ENCODE peak calls at places on chromosomes 7 and 10, in nine cellular contexts. N is tibial nerve, X is prostate gland, O is aorta, H is GM12878, U is endothelial cell of umbilical vein, T is IMR-90, P is lower leg skin, E is bronchial epithelial cell. A is an unnamed sample.

GRCh38 chr10:31278279-31278941 is 40.6 kb upstream of the ZEB1 start:
- DNase-seq in X (no peak), E (no peak), N (no peak), H (no peak), U (peak; percentile 95), T (peak; percentile 42), O (no peak), P (no peak), A (no peak)

GRCh38 chr7:151390594-151391357 is 19.1 kb downstream of the WDR86 start:
- DNase-seq in U (no peak), N (no peak), O (no peak), T (no peak), X (no peak), H (no peak), P (no peak), E (no peak), A (peak; percentile 10)

GRCh38 chr10:117541405-117541908 is 1.1 kb upstream of the EMX2 start:
- DNase-seq in E (no peak), T (no peak), O (no peak), H (no peak), P (peak; percentile 98), N (no peak), X (no peak), U (no peak), A (no peak)

GRCh38 chr10:93464826-93465388 is 17.2 kb downstream of the MYOF start:
- DNase-seq in P (no peak), H (no peak), U (peak; percentile 49), O (no peak), N (no peak), T (no peak), X (no peak), E (peak; percentile 76), A (no peak)

GRCh38 chr7:132206594-132206993 is 369.7 kb downstream of the PLXNA4 start:
- DNase-seq in X (no peak), P (no peak), N (no peak), U (no peak), H (no peak), O (no peak), E (no peak), T (no peak), A (no peak)

GRCh38 chr7:23687011-23687410 is 7.0 kb downstream of the FAM221A start:
- DNase-seq in X (peak; percentile 28), P (no peak), N (no peak), H (no peak), T (peak; percentile 43), E (peak; percentile 21), O (no peak), U (no peak), A (no peak)

GRCh38 chr10:104925232-104925851 is 284.3 kb downstream of the SORCS3 start:
- DNase-seq in O (no peak), P (no peak), H (no peak), X (peak; percentile 9), N (peak; percentile 53), T (no peak), E (peak; percentile 41), U (no peak), A (peak; percentile 16)

GRCh38 chr10:123550680-123551096 is 115.5 kb upstream of the GPR26 start:
- DNase-seq in H (no peak), O (no peak), U (no peak), P (peak; percentile 58), N (no peak), E (no peak), T (no peak), X (no peak), A (no peak)

GRCh38 chr10:26430641-26431163 is 7.4 kb upstream of the APBB1IP start:
- DNase-seq in U (no peak), X (no peak), T (no peak), P (no peak), H (peak; percentile 91), E (no peak), N (peak; percentile 33), O (no peak), A (no peak)

GRCh38 chr10:104937528-104937927 is 296.4 kb downstream of the SORCS3 start:
- DNase-seq in U (no peak), E (peak; percentile 79), P (no peak), H (no peak), T (peak; percentile 7), X (no peak), O (no peak), N (no peak), A (no peak)

GRCh38 chr7:55365103-55365679 is at the start of gene LANCL2:
- DNase-seq in U (peak; percentile 62), O (no peak), E (peak; percentile 15), T (peak; percentile 16), H (no peak), P (peak; percentile 87), N (peak; percentile 9), X (peak; percentile 36), A (no peak)

GRCh38 chr7:117132385-117133120 is 179.3 kb downstream of the ST7 start:
- DNase-seq in N (no peak), H (no peak), P (no peak), O (no peak), E (peak; percentile 98), U (peak; percentile 74), X (no peak), T (peak; percentile 92), A (no peak)

GRCh38 chr7:157682064-157682945 is 345.5 kb downstream of the DNAJB6 start:
- DNase-seq in T (no peak), H (no peak), E (no peak), U (no peak), N (no peak), X (no peak), O (no peak), P (peak; percentile 29), A (no peak)

GRCh38 chr10:29304259-29305030 is 15.6 kb downstream of the LYZL1 start:
- DNase-seq in P (peak; percentile 88), E (peak; percentile 51), X (peak; percentile 64), H (no peak), O (no peak), T (peak; percentile 70), N (peak; percentile 90), U (peak; percentile 79), A (peak; percentile 26)

GRCh38 chr10:114364726-114365125 is 39.6 kb downstream of the AFAP1L2 start:
- DNase-seq in T (no peak), N (no peak), P (no peak), H (no peak), X (no peak), O (no peak), E (no peak), U (no peak), A (no peak)

GRCh38 chr10:124287071-124287685 is 131.5 kb downstream of the OAT start:
- DNase-seq in X (no peak), N (no peak), P (peak; percentile 83), U (no peak), E (no peak), H (no peak), T (no peak), O (peak; percentile 53), A (peak; percentile 3)

DNA sequence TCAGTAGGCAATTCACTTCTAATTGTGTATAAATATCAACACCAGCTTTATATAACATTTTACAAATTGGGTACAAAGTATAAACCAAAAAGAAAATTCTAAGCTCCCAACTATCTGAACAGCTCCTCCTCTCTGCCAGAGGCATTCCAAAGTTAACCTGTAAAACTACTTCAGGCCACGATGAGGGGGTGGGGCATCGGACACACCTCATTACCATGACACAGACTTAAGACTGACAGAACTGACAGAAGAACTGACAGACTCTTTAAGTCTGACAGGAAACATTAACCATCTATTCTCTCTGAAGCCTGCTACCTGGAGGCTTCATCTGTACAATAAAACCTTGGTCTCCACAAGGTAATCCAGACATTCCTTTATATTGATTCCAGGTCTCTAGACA is 12.3 kb downstream of the ESYT2 start:
- DNase-seq in U (no peak), H (no peak), X (no peak), E (peak; percentile 85), T (no peak), N (no peak), P (peak; percentile 88), O (no peak), A (no peak)
- H3K4me3 ChIP-seq in U (no peak overlapping the region), H (no peak overlapping the region), X (no peak overlapping the region), E (no peak overlapping the region), T (no peak overlapping the region), N (no peak overlapping the region), P (no peak overlapping the region), O (peak overlapping the region; percentile 10), A (peak overlapping the region; percentile 51)

DNA sequence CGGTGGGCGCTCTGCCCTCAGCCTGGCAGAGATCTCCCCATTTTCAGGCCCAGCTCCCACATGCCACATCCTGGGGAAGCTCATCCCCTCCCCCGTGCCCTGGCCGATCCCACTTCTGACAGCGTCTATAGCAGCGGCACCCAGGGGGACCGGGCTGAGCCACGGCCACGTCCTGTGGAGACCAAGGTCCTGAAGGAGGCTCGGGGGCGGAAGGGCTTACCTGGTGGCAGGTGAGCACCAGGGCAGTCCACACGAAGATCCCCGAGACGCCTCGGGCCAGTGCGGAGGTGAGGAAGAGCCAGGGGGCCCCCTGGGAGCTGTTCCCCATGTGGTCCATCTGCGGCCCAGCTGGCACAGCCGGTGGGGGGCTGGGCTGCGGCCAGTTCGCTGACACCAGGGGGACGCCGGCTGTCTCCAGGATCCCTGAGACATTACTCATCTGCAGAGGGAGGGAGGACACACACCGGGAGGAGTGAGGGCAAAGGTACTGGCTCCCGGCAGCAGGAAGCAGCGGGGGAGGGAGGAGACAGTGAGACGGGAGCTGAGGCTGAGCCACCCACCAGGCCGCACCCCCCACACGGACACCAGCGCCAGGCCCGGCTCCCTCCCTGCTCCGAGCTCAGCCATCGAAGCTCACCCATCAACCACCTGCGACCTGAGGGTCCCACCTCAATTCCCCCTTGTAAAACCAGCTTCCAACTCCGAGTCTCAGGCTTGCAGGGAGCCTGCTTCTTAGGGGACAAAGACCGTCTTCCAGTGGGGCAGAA is 776 bp downstream of the TMEM184A start:
- DNase-seq in P (no peak), X (peak; percentile 72), O (no peak), N (no peak), E (peak; percentile 86), T (peak; percentile 89), H (no peak), U (peak; percentile 28), A (no peak)
- H3K4me3 ChIP-seq in P (no peak overlapping the region), X (no peak overlapping the region), O (no peak overlapping the region), N (no peak overlapping the region), E (peak overlapping the region; percentile 7), T (no peak overlapping the region), H (no peak overlapping the region), U (no peak overlapping the region), A (no peak overlapping the region)

GRCh38 chr10:13890617-13891541 is 304.1 kb downstream of the PRPF18 start:
- DNase-seq in O (no peak), U (peak; percentile 56), H (no peak), X (no peak), E (peak; percentile 4), N (no peak), P (no peak), T (peak; percentile 52), A (no peak)
- H3K4me3 ChIP-seq in O (peak overlapping the region; percentile 81), U (peak overlapping the region; percentile 78), H (no peak overlapping the region), X (peak overlapping the region; percentile 42), E (peak overlapping the region; percentile 50), N (peak overlapping the region; percentile 45), P (peak overlapping the region; percentile 24), T (peak overlapping the region; percentile 62), A (peak overlapping the region; percentile 77)

DNA sequence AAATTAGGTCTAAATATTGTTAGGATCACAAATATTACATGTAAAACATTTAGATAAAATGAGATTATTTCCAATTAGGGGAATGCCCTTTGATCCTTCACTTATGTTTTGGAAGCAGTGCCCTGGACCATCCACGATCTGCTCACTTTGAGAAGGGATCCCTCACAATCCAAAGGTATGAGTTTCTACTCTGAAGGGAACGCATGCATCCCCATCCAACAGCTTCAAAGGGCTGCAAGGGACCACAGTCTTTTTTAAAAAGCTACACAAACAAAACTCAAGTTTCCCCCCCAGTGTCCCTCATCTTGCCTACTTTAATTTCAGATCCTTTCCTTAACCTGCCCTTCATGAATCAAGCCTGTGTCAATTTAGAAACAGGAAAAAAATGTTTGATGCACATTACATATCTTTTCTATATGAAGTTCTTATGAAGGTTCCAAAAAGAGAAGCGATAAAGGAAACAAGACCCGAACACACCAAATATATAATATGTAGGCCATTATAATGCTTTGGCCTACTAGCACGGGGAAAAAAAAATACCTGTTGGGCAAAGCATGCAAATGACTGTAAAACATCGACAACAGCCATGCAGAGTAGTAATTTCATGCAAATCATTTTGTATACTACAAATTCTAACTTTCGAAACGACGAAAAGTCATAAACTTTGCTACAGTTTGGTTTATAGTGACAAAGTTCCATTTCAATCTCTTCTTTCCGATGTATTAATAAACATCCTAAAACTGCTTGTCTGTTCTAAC is 2.0 kb downstream of the EIF3A start:
- DNase-seq in E (no peak), H (no peak), X (no peak), U (no peak), T (no peak), N (no peak), P (no peak), O (no peak), A (no peak)
- H3K4me3 ChIP-seq in E (peak overlapping the region; percentile 99), H (peak overlapping the region; percentile 83), X (peak overlapping the region; percentile 59), U (peak overlapping the region; percentile 80), T (peak overlapping the region; percentile 85), N (peak overlapping the region; percentile 76), P (no peak overlapping the region), O (peak overlapping the region; percentile 75), A (peak overlapping the region; percentile 90)